ENCODE peak calls at places on chromosomes 2 and 18, in four cellular contexts. P, Q, N and K are unnamed samples.

GRCh38 chr2:64104944-64105343 is 39.3 kb downstream of the PELI1 start:
- DNase-seq in P (no peak), Q (peak), N (no peak), K (no peak)

GRCh38 chr2:241842620-241843211 is 16.0 kb downstream of the PDCD1 start:
- DNase-seq in P (no peak), Q (no peak), N (peak), K (no peak)

GRCh38 chr18:67108894-67109293 is 407.6 kb downstream of the DSEL start:
- DNase-seq in P (no peak), Q (no peak), N (no peak), K (no peak)

GRCh38 chr18:47748093-47748796 is 182.2 kb downstream of the SMAD2 start:
- DNase-seq in P (no peak), Q (no peak), N (no peak), K (no peak)

GRCh38 chr18:2554671-2555070 is 16.6 kb downstream of the METTL4 start:
- DNase-seq in P (no peak), Q (no peak), N (no peak), K (no peak)

GRCh38 chr2:39922679-39923416 is 143.8 kb upstream of the THUMPD2 start:
- DNase-seq in P (no peak), Q (no peak), N (no peak), K (no peak)

GRCh38 chr2:18266188-18266587 is 294.3 kb downstream of the RDH14 start:
- DNase-seq in P (no peak), Q (no peak), N (no peak), K (no peak)

GRCh38 chr2:109297566-109298205 is 168.7 kb downstream of the SH3RF3 start:
- DNase-seq in P (no peak), Q (no peak), N (no peak), K (no peak)

GRCh38 chr2:45833968-45834344 is 182.5 kb downstream of the PRKCE start:
- DNase-seq in P (no peak), Q (no peak), N (peak), K (no peak)

GRCh38 chr2:237700583-237701032 is 73.2 kb downstream of the LRRFIP1 start:
- DNase-seq in P (peak), Q (peak), N (no peak), K (no peak)

GRCh38 chr2:232324778-232325177 is 53.8 kb upstream of the ALPP start:
- DNase-seq in P (no peak), Q (no peak), N (no peak), K (no peak)

GRCh38 chr2:32849456-32850194 is 97.1 kb upstream of the LTBP1 start:
- DNase-seq in P (no peak), Q (no peak), N (no peak), K (no peak)

GRCh38 chr18:44943201-44943881 is 262.7 kb downstream of the SETBP1 start:
- DNase-seq in P (peak), Q (peak), N (no peak), K (no peak)

GRCh38 chr18:70337139-70337972 is 48.5 kb downstream of the SOCS6 start:
- DNase-seq in P (peak), Q (peak), N (peak), K (peak)

GRCh38 chr18:487371-487770 is 13.1 kb downstream of the COLEC12 start:
- DNase-seq in P (no peak), Q (no peak), N (no peak), K (no peak)

GRCh38 chr2:232886632-232887031 is 16.6 kb downstream of the SNORC start:
- DNase-seq in P (no peak), Q (no peak), N (no peak), K (no peak)

GRCh38 chr2:237927135-237927534 is 39.7 kb upstream of the UBE2F start:
- DNase-seq in P (no peak), Q (no peak), N (no peak), K (no peak)

GRCh38 chr18:40293311-40293710 is 1661.7 kb upstream of the PIK3C3 start:
- DNase-seq in P (no peak), Q (peak), N (peak), K (no peak)

GRCh38 chr2:144950874-144951560 is 431.1 kb upstream of the ZEB2 start:
- DNase-seq in P (peak), Q (peak), N (no peak), K (peak)

GRCh38 chr18:11751305-11752115 is 62.4 kb downstream of the GNAL start:
- DNase-seq in P (no peak), Q (peak), N (no peak), K (no peak)

GRCh38 chr2:80169811-80170594 is 134.5 kb downstream of the LRRTM1 start:
- DNase-seq in P (no peak), Q (no peak), N (no peak), K (no peak)

GRCh38 chr2:70473101-70473722 is 80.4 kb downstream of the TGFA start:
- DNase-seq in P (no peak), Q (no peak), N (no peak), K (no peak)

GRCh38 chr2:228768818-228769217 is 502.3 kb downstream of the PID1 start:
- DNase-seq in P (peak), Q (peak), N (no peak), K (no peak)

GRCh38 chr18:7272268-7273049 is 41.6 kb downstream of the LRRC30 start:
- DNase-seq in P (peak), Q (peak), N (peak), K (peak)

GRCh38 chr2:160375802-160376469 is 117.7 kb downstream of the RBMS1 start:
- DNase-seq in P (no peak), Q (peak), N (no peak), K (no peak)

GRCh38 chr18:79528846-79529245 is 133.1 kb downstream of the NFATC1 start:
- DNase-seq in P (peak), Q (peak), N (peak), K (no peak)

GRCh38 chr18:3186678-3187658 is 32.8 kb downstream of the MYOM1 start:
- DNase-seq in P (peak), Q (peak), N (peak), K (no peak)

GRCh38 chr2:58535182-58535581 is 294.1 kb upstream of the FANCL start:
- DNase-seq in P (no peak), Q (no peak), N (no peak), K (no peak)